ENCODE peak calls at places on chromosomes 16 and 17, in six cellular contexts. I, D, C, X, R and F are unnamed samples.

GRCh38 chr17:38444151-38444550 is 15.9 kb downstream of the ARHGAP23 start:
- DNase-seq in C (peak; percentile 69), R (peak; percentile 34), D (peak; percentile 72), I (peak; percentile 76), X (peak; percentile 30), F (no peak)

GRCh38 chr17:49638818-49639217 is 39.1 kb downstream of the SPOP start:
- DNase-seq in R (no peak), D (no peak), X (no peak), C (no peak), I (no peak), F (no peak)

GRCh38 chr16:90008708-90009145 is 10.5 kb downstream of the DBNDD1 start:
- DNase-seq in D (peak; percentile 50), R (no peak), X (peak; percentile 46), C (no peak), I (no peak), F (no peak)

GRCh38 chr17:62592305-62593099 is 35.0 kb upstream of the MRC2 start:
- DNase-seq in X (no peak), R (peak; percentile 70), D (no peak), I (peak; percentile 33), C (no peak), F (no peak)

GRCh38 chr17:78040561-78041400 is 82.3 kb downstream of the TNRC6C start:
- DNase-seq in R (peak; percentile 44), X (peak; percentile 18), C (peak; percentile 24), I (peak; percentile 75), D (peak; percentile 70), F (peak; percentile 56)

GRCh38 chr16:50195276-50195675 is 42.2 kb downstream of the TENT4B start:
- DNase-seq in D (no peak), X (no peak), I (no peak), C (no peak), R (peak; percentile 79), F (no peak)

GRCh38 chr17:64245218-64246145 is 17.6 kb downstream of the TEX2 start:
- DNase-seq in R (peak; percentile 59), I (no peak), D (no peak), C (no peak), X (no peak), F (no peak)

GRCh38 chr16:54503436-54503835 is 216.8 kb upstream of the IRX3 start:
- DNase-seq in C (no peak), D (no peak), R (no peak), X (no peak), I (no peak), F (no peak)

GRCh38 chr16:27314161-27314723 is 468 bp downstream of the IL4R start:
- DNase-seq in C (no peak), R (peak; percentile 82), X (no peak), D (peak; percentile 71), I (no peak), F (peak; percentile 42)

GRCh38 chr16:56851671-56852400 is 13.2 kb upstream of the SLC12A3 start:
- DNase-seq in I (no peak), C (no peak), D (peak; percentile 17), X (no peak), R (no peak), F (no peak)

GRCh38 chr16:89009343-89010209 is 32.6 kb upstream of the CBFA2T3 start:
- DNase-seq in X (peak; percentile 16), I (no peak), R (no peak), D (peak; percentile 50), C (no peak), F (no peak)

GRCh38 chr16:17965131-17965530 is 371.4 kb downstream of the NPIPA8 start:
- DNase-seq in D (no peak), C (no peak), R (no peak), X (no peak), I (no peak), F (no peak)

GRCh38 chr17:56231693-56232092 is 78.4 kb downstream of the ANKFN1 start:
- DNase-seq in D (no peak), X (no peak), I (no peak), R (no peak), C (no peak), F (no peak)

GRCh38 chr16:72876221-72876620 is 171.7 kb downstream of the ZFHX3 start:
- DNase-seq in C (no peak), X (no peak), R (no peak), D (no peak), I (no peak), F (no peak)

GRCh38 chr16:48126801-48127644 is 28.8 kb downstream of the ABCC12 start:
- DNase-seq in D (no peak), I (no peak), C (peak; percentile 89), R (peak; percentile 85), X (no peak), F (no peak)

GRCh38 chr16:29820271-29820701 is at the start of gene MVP:
- DNase-seq in D (peak; percentile 77), R (peak; percentile 65), C (peak; percentile 34), X (peak; percentile 44), I (peak; percentile 37), F (no peak)

GRCh38 chr17:77741109-77741508 is 217.4 kb upstream of the TNRC6C start:
- DNase-seq in I (no peak), R (no peak), X (no peak), D (peak; percentile 42), C (no peak), F (no peak)

GRCh38 chr17:841313-841712 is 59.2 kb downstream of the MRM3 start:
- DNase-seq in D (no peak), I (no peak), R (no peak), C (no peak), X (no peak), F (no peak)

GRCh38 chr16:19967561-19967960 is 82.9 kb upstream of the GPRC5B start:
- DNase-seq in D (peak; percentile 12), R (no peak), C (no peak), X (no peak), I (no peak), F (no peak)

GRCh38 chr17:21394265-21394664 is 18.1 kb downstream of the KCNJ12 start:
- DNase-seq in X (no peak), C (no peak), I (no peak), D (no peak), R (peak; percentile 54), F (no peak)

GRCh38 chr16:23423496-23424049 is 29.4 kb downstream of the COG7 start:
- DNase-seq in X (no peak), C (no peak), R (peak; percentile 93), I (peak; percentile 43), D (no peak), F (peak; percentile 76)

GRCh38 chr16:52203096-52203495 is 343.8 kb downstream of the TOX3 start:
- DNase-seq in I (no peak), C (no peak), R (peak; percentile 92), X (no peak), D (no peak), F (no peak)

GRCh38 chr17:77501751-77502625 is 361.2 kb downstream of the SEC14L1 start:
- DNase-seq in R (no peak), C (no peak), X (no peak), D (no peak), I (no peak), F (no peak)

GRCh38 chr17:70109497-70109896 is 34.5 kb downstream of the KCNJ16 start:
- DNase-seq in I (no peak), C (no peak), R (no peak), X (no peak), D (no peak), F (no peak)

GRCh38 chr16:65809627-65810026 is 556.9 kb upstream of the CDH5 start:
- DNase-seq in I (no peak), D (no peak), X (no peak), R (no peak), C (no peak), F (no peak)

GRCh38 chr17:48236681-48237134 is 129.1 kb downstream of the SNX11 start:
- DNase-seq in D (no peak), C (no peak), R (peak; percentile 99), X (no peak), I (no peak), F (peak; percentile 91)

GRCh38 chr17:66625321-66625767 is 209.6 kb upstream of the CACNG5 start:
- DNase-seq in I (no peak), X (no peak), R (peak; percentile 24), C (peak; percentile 37), D (peak; percentile 4), F (peak; percentile 42)

GRCh38 chr16:1940273-1941161 is 2.5 kb downstream of the MSRB1 start:
- DNase-seq in D (no peak), R (no peak), X (no peak), C (no peak), I (no peak), F (no peak)